ENCODE peak calls at places on chromosomes 4 and X, in nine cellular contexts. P is RWPE1, N is endothelial cell, U is body of pancreas, V is neural progenitor cell, J is stomach, Z is mesothelial cell of epicardium, R is mammary epithelial cell, H is NB4. F is an unnamed sample.

GRCh38 chr4:24969486-24969885 is 56.6 kb upstream of the CCDC149 start:
- DNase-seq in Z (no peak), P (no peak), U (no peak), V (no peak), R (no peak), H (no peak), J (no peak), N (no peak), F (no peak)

GRCh38 chr4:146890301-146890700 is 55.4 kb downstream of the TTC29 start:
- DNase-seq in V (no peak), Z (no peak), P (no peak), R (no peak), J (no peak), N (no peak), U (no peak), H (no peak), F (no peak)

GRCh38 chr4:101127176-101127790 is 220.0 kb downstream of the PPP3CA start:
- DNase-seq in Z (no peak), V (no peak), P (no peak), H (no peak), N (no peak), J (no peak), U (no peak), R (no peak), F (no peak)

GRCh38 chr4:56655209-56655626 is 25.9 kb downstream of the HOPX start:
- DNase-seq in N (peak), P (peak), H (no peak), U (no peak), J (no peak), V (peak), Z (no peak), R (no peak), F (no peak)

GRCh38 chr4:30763337-30763736 is 43.2 kb downstream of the PCDH7 start:
- DNase-seq in N (no peak), V (no peak), P (no peak), Z (no peak), R (no peak), U (no peak), J (no peak), H (no peak), F (no peak)

GRCh38 chr4:4837921-4838601 is 21.4 kb upstream of the MSX1 start:
- DNase-seq in N (no peak), P (no peak), V (peak), H (no peak), U (no peak), J (peak), R (peak), Z (no peak), F (no peak)

GRCh38 chrX:137749282-137749681 is 183.4 kb downstream of the ZIC3 start:
- DNase-seq in U (no peak), R (no peak), V (peak), P (no peak), Z (no peak), H (no peak), N (no peak), J (no peak), F (no peak)

GRCh38 chr4:26325191-26325590 is 4.4 kb downstream of the RBPJ start:
- DNase-seq in Z (no peak), N (no peak), J (no peak), H (peak), V (peak), P (no peak), U (no peak), R (peak), F (no peak)

GRCh38 chr4:146134761-146135160 is 40.8 kb upstream of the LSM6 start:
- DNase-seq in Z (no peak), N (no peak), H (no peak), J (no peak), V (peak), R (peak), U (no peak), P (peak), F (no peak)

GRCh38 chrX:68193234-68193633 is 240.1 kb downstream of the OPHN1 start:
- DNase-seq in U (no peak), N (no peak), V (no peak), H (no peak), Z (no peak), P (no peak), R (no peak), J (no peak), F (no peak)

GRCh38 chrX:151151668-151152267 is 24.6 kb upstream of the GPR50 start:
- DNase-seq in H (peak), J (no peak), V (peak), R (peak), U (peak), P (peak), N (no peak), Z (no peak), F (no peak)

GRCh38 chr4:110049951-110050925 is 137.6 kb downstream of the EGF start:
- DNase-seq in H (peak), N (peak), V (peak), R (peak), U (peak), Z (no peak), J (peak), P (peak), F (peak)

GRCh38 chrX:138875472-138875871 is 164.0 kb upstream of the FGF13 start:
- DNase-seq in V (no peak), H (no peak), J (no peak), P (no peak), R (no peak), U (no peak), Z (no peak), N (no peak), F (no peak)

GRCh38 chr4:26459054-26459755 is 31.1 kb downstream of the CCKAR start:
- DNase-seq in V (peak), J (no peak), P (peak), Z (no peak), U (no peak), H (peak), N (no peak), R (peak), F (no peak)

GRCh38 chr4:8185280-8185679 is 13.8 kb upstream of the SH3TC1 start:
- DNase-seq in V (no peak), U (no peak), H (peak), R (peak), P (peak), N (no peak), Z (no peak), J (no peak), F (no peak)

GRCh38 chrX:81378550-81378949 is 176.6 kb downstream of the SH3BGRL start:
- DNase-seq in Z (no peak), P (no peak), U (no peak), R (no peak), H (no peak), V (no peak), N (no peak), J (no peak), F (no peak)

DNA sequence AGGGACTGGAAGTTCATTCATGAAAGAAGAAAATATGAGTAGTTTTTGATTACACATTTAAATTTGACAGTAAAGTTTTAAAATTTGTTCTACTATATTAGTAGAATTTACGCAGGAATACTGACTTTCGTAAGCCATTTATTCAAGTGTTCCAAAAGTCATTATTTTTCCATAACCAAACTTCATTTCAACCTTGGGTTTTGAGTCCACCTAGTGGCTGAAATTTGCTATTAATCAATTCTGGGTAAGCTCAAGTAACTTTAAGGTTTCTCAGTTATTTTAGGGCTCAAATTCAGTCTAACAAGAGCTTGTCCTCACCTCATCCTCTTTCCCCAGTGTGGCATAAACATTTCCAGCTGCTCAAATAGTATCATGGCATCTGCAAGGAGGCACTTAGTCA is 175.4 kb downstream of the SH3BGRL start:
- DNase-seq in R (peak), V (peak), P (peak), N (peak), H (peak), U (no peak), Z (no peak), J (no peak), F (no peak)
- TF ChIP-seq CTCF in R (peak), V (peak), P (peak), N (peak), H (peak), U (peak), Z (peak), J (peak), F (no peak)

GRCh38 chrX:130268500-130269170 is at the start of gene ZNF280C:
- DNase-seq in P (peak), H (peak), U (peak), J (peak), N (peak), V (peak), R (peak), Z (peak), F (peak)
- TF ChIP-seq CTCF in P (peak), H (peak), U (peak), J (no peak), N (no peak), V (peak), R (no peak), Z (no peak), F (no peak)

GRCh38 chr4:34720563-34720962 is 1523.8 kb downstream of the ARAP2 start:
- DNase-seq in V (peak), Z (no peak), R (peak), U (no peak), P (peak), N (no peak), H (peak), J (no peak), F (no peak)
- TF ChIP-seq CTCF in V (peak), Z (peak), R (peak), U (peak), P (peak), N (peak), H (peak), J (no peak), F (no peak)

DNA sequence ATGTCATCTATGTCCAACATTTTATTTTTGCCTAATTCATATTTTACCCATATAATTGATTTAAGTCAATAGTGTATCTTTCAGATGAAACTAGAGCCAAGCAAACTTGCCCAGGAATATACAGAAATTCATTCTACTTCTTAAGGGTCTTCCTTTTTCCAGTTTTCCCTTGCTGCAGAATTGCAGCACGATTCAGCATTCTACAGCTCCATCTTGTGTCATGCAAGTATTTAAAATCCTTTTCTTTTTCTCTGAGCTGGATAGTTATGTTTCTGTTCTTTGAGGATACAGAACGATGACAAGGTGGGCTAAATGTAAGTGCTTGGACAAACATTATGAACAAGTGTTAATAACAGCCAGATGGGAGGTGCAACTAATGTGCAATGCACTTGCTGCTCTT is 1821.8 kb downstream of the ARAP2 start:
- DNase-seq in U (no peak), R (no peak), P (no peak), H (no peak), J (no peak), Z (no peak), N (no peak), V (peak), F (no peak)
- TF ChIP-seq CTCF in U (no peak), R (no peak), P (no peak), H (no peak), J (no peak), Z (no peak), N (no peak), V (peak), F (no peak)

DNA sequence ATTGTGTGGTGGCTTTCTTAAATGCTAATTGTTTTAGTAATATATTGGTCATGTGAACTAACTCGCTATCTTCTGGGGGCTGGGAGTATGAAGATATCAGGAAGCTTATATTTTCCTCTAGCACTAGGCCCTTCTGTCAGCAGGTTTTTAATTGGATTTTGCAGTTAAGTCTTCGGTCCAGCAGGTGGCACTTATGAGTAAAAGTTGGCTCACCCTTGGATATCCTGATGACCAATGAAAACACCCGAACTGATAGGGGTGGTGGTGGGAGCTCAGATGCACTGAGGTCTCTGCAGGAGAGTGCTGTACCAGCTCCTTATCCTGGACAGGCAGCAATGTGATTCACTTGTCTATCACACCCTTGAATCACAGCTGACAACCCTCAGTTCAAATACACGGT is 1365.8 kb upstream of the DIAPH2 start:
- DNase-seq in J (no peak), P (no peak), H (peak), N (peak), U (no peak), V (peak), R (peak), Z (no peak), F (no peak)
- TF ChIP-seq CTCF in J (no peak), P (no peak), H (peak), N (peak), U (no peak), V (peak), R (peak), Z (peak), F (no peak)

DNA sequence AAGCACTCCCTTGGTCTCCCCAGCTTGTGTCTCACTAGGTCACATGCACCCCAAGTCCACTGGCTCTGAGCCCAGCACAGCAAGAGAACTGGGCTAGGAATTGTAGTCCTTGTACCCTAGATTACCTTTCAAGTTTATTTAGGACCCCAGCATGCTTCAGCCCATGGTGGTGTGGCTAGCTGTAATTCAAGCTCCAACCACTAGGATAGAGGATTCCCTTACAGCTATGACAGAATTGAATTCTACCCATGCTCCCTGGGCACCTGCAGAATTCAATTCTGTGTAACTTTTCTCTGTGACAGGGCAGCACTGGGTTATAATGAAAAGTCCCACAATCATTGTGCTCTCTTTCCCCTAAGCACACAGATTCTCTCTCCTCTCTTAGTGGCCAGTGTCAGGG is 253.8 kb upstream of the DMD start:
- DNase-seq in Z (no peak), H (no peak), P (no peak), J (no peak), N (no peak), U (no peak), V (peak), R (no peak), F (no peak)
- TF ChIP-seq CTCF in Z (peak), H (no peak), P (no peak), J (no peak), N (no peak), U (no peak), V (peak), R (no peak), F (no peak)

GRCh38 chrX:19513383-19513782 is 1.9 kb downstream of the MAP3K15 start:
- DNase-seq in V (peak), Z (no peak), N (no peak), J (no peak), P (no peak), U (no peak), H (peak), R (no peak), F (no peak)

GRCh38 chrX:19512359-19512758 is 2.9 kb downstream of the MAP3K15 start:
- DNase-seq in V (no peak), R (no peak), J (no peak), P (no peak), H (no peak), U (no peak), N (no peak), Z (no peak), F (no peak)

GRCh38 chrX:19515615-19516105 is 352 bp upstream of the MAP3K15 start:
- DNase-seq in J (no peak), V (no peak), U (no peak), P (no peak), H (peak), N (no peak), R (no peak), Z (no peak), F (no peak)

GRCh38 chrX:19512961-19513360 is 2.3 kb downstream of the MAP3K15 start:
- DNase-seq in R (no peak), H (no peak), V (no peak), N (no peak), Z (no peak), U (no peak), J (no peak), P (no peak), F (no peak)

DNA sequence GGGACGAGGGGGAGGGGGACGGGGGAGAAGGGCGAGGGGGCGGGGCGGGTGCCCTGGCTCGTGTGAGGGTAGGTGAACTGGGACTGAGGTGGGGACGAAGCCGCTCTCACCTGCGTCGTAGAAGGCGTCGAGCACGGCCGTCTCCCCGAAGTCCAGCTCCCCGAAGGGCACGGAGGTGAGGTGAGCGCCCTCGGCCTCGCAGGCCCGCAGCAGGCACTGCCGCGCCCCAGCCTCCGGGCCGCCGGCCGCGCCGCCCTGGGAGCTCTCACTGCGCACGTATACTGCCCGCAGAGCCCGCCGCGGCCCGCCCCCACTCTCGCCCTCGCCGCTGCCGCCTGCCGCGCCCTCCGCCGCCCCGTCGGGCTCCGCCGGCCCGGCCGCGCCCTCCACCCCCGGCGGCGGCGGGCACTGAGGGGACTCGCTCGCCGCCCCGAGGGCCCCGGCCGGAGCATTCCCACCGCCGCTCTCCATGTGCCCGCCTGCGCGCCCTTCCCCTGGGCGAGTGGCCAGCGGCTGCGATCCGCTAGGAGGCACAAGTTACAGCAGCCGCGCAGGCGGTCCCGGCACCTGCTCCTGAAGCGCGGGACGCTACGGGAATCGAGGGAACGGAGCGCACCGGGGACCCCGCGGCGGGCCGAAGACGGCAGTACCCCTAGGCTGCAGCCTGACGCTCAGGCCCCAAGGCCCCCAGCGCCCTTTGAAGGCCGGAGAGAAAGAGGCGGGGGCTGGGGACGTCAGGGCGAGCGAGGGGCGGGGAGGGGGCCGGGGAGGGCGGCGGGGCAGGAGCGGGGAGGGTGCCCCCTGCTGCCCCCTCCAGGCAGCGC is at the start of gene MAP3K15:
- DNase-seq in J (peak), R (no peak), U (peak), Z (peak), P (no peak), H (peak), N (peak), V (peak), F (no peak)
- TF ChIP-seq CTCF in J (peak), R (no peak), U (no peak), Z (peak), P (no peak), H (no peak), N (no peak), V (peak), F (no peak)

GRCh38 chrX:19541931-19542330 is 26.6 kb upstream of the MAP3K15 start:
- DNase-seq in R (no peak), Z (no peak), N (no peak), V (no peak), P (no peak), H (no peak), U (no peak), J (no peak), F (no peak)

GRCh38 chrX:19543020-19543715 is 27.9 kb upstream of the MAP3K15 start:
- DNase-seq in H (no peak), N (no peak), R (no peak), Z (no peak), V (no peak), P (no peak), J (no peak), U (no peak), F (no peak)

GRCh38 chrX:19540076-19540475 is 24.8 kb upstream of the MAP3K15 start:
- DNase-seq in V (no peak), R (no peak), H (no peak), P (no peak), N (no peak), Z (no peak), U (no peak), J (no peak), F (no peak)

GRCh38 chrX:19541196-19541595 is 25.9 kb upstream of the MAP3K15 start:
- DNase-seq in Z (no peak), H (no peak), V (no peak), J (no peak), N (no peak), U (no peak), R (no peak), P (no peak), F (no peak)

GRCh38 chrX:19539665-19540064 is 24.4 kb upstream of the MAP3K15 start:
- DNase-seq in J (no peak), Z (no peak), N (no peak), R (no peak), P (no peak), U (no peak), V (no peak), H (no peak), F (no peak)
- TF ChIP-seq CTCF in J (no peak), Z (no peak), N (no peak), R (no peak), P (no peak), U (no peak), V (no peak), H (no peak), F (no peak)

GRCh38 chr4:1682860-1683259 is 1.3 kb downstream of the FAM53A start:
- DNase-seq in H (no peak), U (no peak), N (no peak), P (no peak), Z (no peak), V (peak), R (no peak), J (no peak), F (no peak)
- TF ChIP-seq CTCF in H (no peak), U (no peak), N (no peak), P (no peak), Z (no peak), V (no peak), R (no peak), J (no peak), F (no peak)

GRCh38 chrX:17917945-17918577 is 57.0 kb upstream of the RAI2 start:
- DNase-seq in U (no peak), R (no peak), P (no peak), V (no peak), J (no peak), N (no peak), Z (no peak), H (no peak), F (no peak)
- TF ChIP-seq CTCF in U (no peak), R (no peak), P (no peak), V (no peak), J (no peak), N (no peak), Z (no peak), H (no peak), F (no peak)

F was measured in natural killer cell.